ENCODE peak calls at places on chromosomes 5 and 9, in six cellular contexts. One of them, this sample, is unnamed.
A peak's percentile ranks its signal among the peaks of the same experiment; 100 is the strongest.

GRCh38 chr5:68187268-68188055 is 28.1 kb upstream of the PIK3R1 start:
- DNase-seq in H1: peak; percentile 81
- DNase-seq in mesendoderm: peak; percentile 58
- DNase-seq in H9: peak; percentile 73
- DNase-seq in neuronal stem cell: peak; percentile 23
- DNase-seq in IMR-90: peak; percentile 22
- DNase-seq in this sample: no peak

GRCh38 chr9:6656901-6657300 is 11.4 kb upstream of the GLDC start:
- DNase-seq in H1: no peak
- DNase-seq in mesendoderm: no peak
- DNase-seq in H9: no peak
- DNase-seq in neuronal stem cell: no peak
- DNase-seq in IMR-90: no peak
- DNase-seq in this sample: no peak

GRCh38 chr5:111447822-111448221 is 64.5 kb downstream of the STARD4 start:
- DNase-seq in H1: no peak
- DNase-seq in mesendoderm: peak; percentile 74
- DNase-seq in H9: no peak
- DNase-seq in neuronal stem cell: peak; percentile 6
- DNase-seq in IMR-90: no peak
- DNase-seq in this sample: peak; percentile 80

GRCh38 chr5:132099073-132099748 is 25.6 kb downstream of the CSF2 start:
- DNase-seq in H1: no peak
- DNase-seq in mesendoderm: no peak
- DNase-seq in H9: no peak
- DNase-seq in neuronal stem cell: no peak
- DNase-seq in IMR-90: no peak
- DNase-seq in this sample: no peak

GRCh38 chr9:70594546-70594945 is 180.1 kb upstream of the KLF9 start:
- DNase-seq in H1: no peak
- DNase-seq in mesendoderm: no peak
- DNase-seq in H9: no peak
- DNase-seq in neuronal stem cell: no peak
- DNase-seq in IMR-90: no peak
- DNase-seq in this sample: peak; percentile 21

GRCh38 chr5:78659714-78660113 is 11.1 kb upstream of the LHFPL2 start:
- DNase-seq in H1: no peak
- DNase-seq in mesendoderm: no peak
- DNase-seq in H9: no peak
- DNase-seq in neuronal stem cell: no peak
- DNase-seq in IMR-90: peak; percentile 91
- DNase-seq in this sample: peak; percentile 19

GRCh38 chr9:81565609-81566008 is 123.7 kb downstream of the TLE1 start:
- DNase-seq in H1: no peak
- DNase-seq in mesendoderm: no peak
- DNase-seq in H9: no peak
- DNase-seq in neuronal stem cell: no peak
- DNase-seq in IMR-90: no peak
- DNase-seq in this sample: no peak

GRCh38 chr5:102295534-102296228 is 403 bp downstream of the SLCO4C1 start:
- DNase-seq in H1: peak; percentile 69
- DNase-seq in mesendoderm: peak; percentile 27
- DNase-seq in H9: peak; percentile 60
- DNase-seq in neuronal stem cell: no peak
- DNase-seq in IMR-90: no peak
- DNase-seq in this sample: no peak

GRCh38 chr5:130978475-130978874 is 186.6 kb downstream of the HINT1 start:
- DNase-seq in H1: no peak
- DNase-seq in mesendoderm: no peak
- DNase-seq in H9: no peak
- DNase-seq in neuronal stem cell: no peak
- DNase-seq in IMR-90: no peak
- DNase-seq in this sample: peak; percentile 19

GRCh38 chr5:159536166-159536565 is 205.9 kb upstream of the IL12B start:
- DNase-seq in H1: no peak
- DNase-seq in mesendoderm: no peak
- DNase-seq in H9: no peak
- DNase-seq in neuronal stem cell: no peak
- DNase-seq in IMR-90: no peak
- DNase-seq in this sample: no peak

GRCh38 chr5:79886940-79887339 is 104.1 kb downstream of the MTX3 start:
- DNase-seq in H1: no peak
- DNase-seq in mesendoderm: no peak
- DNase-seq in H9: no peak
- DNase-seq in neuronal stem cell: no peak
- DNase-seq in IMR-90: no peak
- DNase-seq in this sample: no peak

GRCh38 chr9:136439550-136440408 is at the start of gene INPP5E:
- DNase-seq in H1: peak; percentile 98
- DNase-seq in mesendoderm: peak; percentile 74
- DNase-seq in H9: peak; percentile 86
- DNase-seq in neuronal stem cell: peak; percentile 81
- DNase-seq in IMR-90: peak; percentile 56
- DNase-seq in this sample: peak; percentile 54

GRCh38 chr5:130773813-130774212 is 391.2 kb downstream of the HINT1 start:
- DNase-seq in H1: no peak
- DNase-seq in mesendoderm: peak; percentile 82
- DNase-seq in H9: no peak
- DNase-seq in neuronal stem cell: no peak
- DNase-seq in IMR-90: no peak
- DNase-seq in this sample: peak; percentile 90

GRCh38 chr9:124696101-124696500 is 75.0 kb downstream of the NR6A1 start:
- DNase-seq in H1: no peak
- DNase-seq in mesendoderm: peak; percentile 49
- DNase-seq in H9: no peak
- DNase-seq in neuronal stem cell: no peak
- DNase-seq in IMR-90: peak; percentile 73
- DNase-seq in this sample: peak; percentile 82

GRCh38 chr9:135156525-135157510 is 69.3 kb downstream of the OLFM1 start:
- DNase-seq in H1: peak; percentile 89
- DNase-seq in mesendoderm: peak; percentile 93
- DNase-seq in H9: peak; percentile 92
- DNase-seq in neuronal stem cell: peak; percentile 90
- DNase-seq in IMR-90: peak; percentile 7
- DNase-seq in this sample: peak; percentile 28

GRCh38 chr9:73548201-73548600 is 396.5 kb downstream of the ANXA1 start:
- DNase-seq in H1: no peak
- DNase-seq in mesendoderm: no peak
- DNase-seq in H9: no peak
- DNase-seq in neuronal stem cell: no peak
- DNase-seq in IMR-90: no peak
- DNase-seq in this sample: no peak

GRCh38 chr9:135130266-135130976 is 43.0 kb downstream of the OLFM1 start:
- DNase-seq in H1: no peak
- DNase-seq in mesendoderm: peak; percentile 54
- DNase-seq in H9: no peak
- DNase-seq in neuronal stem cell: no peak
- DNase-seq in IMR-90: no peak
- DNase-seq in this sample: no peak

GRCh38 chr5:152170350-152170749 is 234.7 kb downstream of the NMUR2 start:
- DNase-seq in H1: no peak
- DNase-seq in mesendoderm: no peak
- DNase-seq in H9: no peak
- DNase-seq in neuronal stem cell: no peak
- DNase-seq in IMR-90: no peak
- DNase-seq in this sample: no peak

GRCh38 chr5:175557778-175558177 is 79.4 kb downstream of the SFXN1 start:
- DNase-seq in H1: no peak
- DNase-seq in mesendoderm: no peak
- DNase-seq in H9: peak; percentile 65
- DNase-seq in neuronal stem cell: no peak
- DNase-seq in IMR-90: no peak
- DNase-seq in this sample: no peak

GRCh38 chr5:141703133-141703561 is 21.1 kb upstream of the ARAP3 start:
- DNase-seq in H1: no peak
- DNase-seq in mesendoderm: no peak
- DNase-seq in H9: no peak
- DNase-seq in neuronal stem cell: no peak
- DNase-seq in IMR-90: no peak
- DNase-seq in this sample: no peak

GRCh38 chr9:15834541-15834940 is 281.7 kb downstream of the CCDC171 start:
- DNase-seq in H1: no peak
- DNase-seq in mesendoderm: no peak
- DNase-seq in H9: no peak
- DNase-seq in neuronal stem cell: no peak
- DNase-seq in IMR-90: peak; percentile 29
- DNase-seq in this sample: no peak

GRCh38 chr5:94785111-94785510 is 166.6 kb downstream of the SLF1 start:
- DNase-seq in H1: no peak
- DNase-seq in mesendoderm: peak; percentile 8
- DNase-seq in H9: no peak
- DNase-seq in neuronal stem cell: no peak
- DNase-seq in IMR-90: peak; percentile 1
- DNase-seq in this sample: no peak

GRCh38 chr5:111735829-111736228 is 21.2 kb downstream of the NREP start:
- DNase-seq in H1: no peak
- DNase-seq in mesendoderm: peak; percentile 83
- DNase-seq in H9: peak; percentile 58
- DNase-seq in neuronal stem cell: no peak
- DNase-seq in IMR-90: peak; percentile 98
- DNase-seq in this sample: peak; percentile 42

GRCh38 chr9:93517331-93517730 is 59.1 kb upstream of the PHF2 start:
- DNase-seq in H1: no peak
- DNase-seq in mesendoderm: no peak
- DNase-seq in H9: no peak
- DNase-seq in neuronal stem cell: no peak
- DNase-seq in IMR-90: peak; percentile 53
- DNase-seq in this sample: no peak

GRCh38 chr5:127564002-127564769 is 46.7 kb downstream of the PRRC1 start:
- DNase-seq in H1: no peak
- DNase-seq in mesendoderm: peak; percentile 82
- DNase-seq in H9: no peak
- DNase-seq in neuronal stem cell: peak; percentile 65
- DNase-seq in IMR-90: peak; percentile 53
- DNase-seq in this sample: peak; percentile 18

DNA sequence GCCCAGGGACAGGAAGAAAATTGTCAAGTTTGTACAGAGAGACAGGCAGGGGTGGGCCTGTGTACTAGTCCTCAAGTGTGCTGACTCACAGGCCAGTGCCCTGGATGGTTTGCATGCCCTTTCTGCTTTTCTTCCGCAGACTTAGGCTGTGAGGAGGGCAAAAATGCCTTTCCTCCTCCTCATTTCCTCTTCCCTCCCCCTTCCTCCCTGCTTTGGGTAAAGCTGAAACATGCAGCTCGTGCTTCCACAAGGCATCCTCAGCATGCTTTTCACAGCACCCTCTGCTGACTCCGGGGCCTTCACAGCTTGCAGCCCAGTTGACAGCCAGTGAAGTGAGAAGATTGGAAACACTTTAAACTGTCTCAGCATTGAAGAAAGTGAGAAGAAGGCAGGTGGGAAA is 138.6 kb downstream of the GRIA1 start:
- DNase-seq in H1: peak; percentile 50
- DNase-seq in mesendoderm: peak; percentile 98
- DNase-seq in H9: peak; percentile 75
- DNase-seq in neuronal stem cell: peak; percentile 31
- DNase-seq in IMR-90: peak; percentile 97
- DNase-seq in this sample: peak; percentile 69
- H2BK120ac ChIP-seq in H1: no peak overlapping the region
- H2BK120ac ChIP-seq in mesendoderm: peak overlapping the region; percentile 29
- H2BK120ac ChIP-seq in H9: no peak overlapping the region
- H2BK120ac ChIP-seq in neuronal stem cell: no peak overlapping the region
- H2BK120ac ChIP-seq in IMR-90: peak overlapping the region; percentile 95
- H2BK120ac ChIP-seq in this sample: no peak overlapping the region

DNA sequence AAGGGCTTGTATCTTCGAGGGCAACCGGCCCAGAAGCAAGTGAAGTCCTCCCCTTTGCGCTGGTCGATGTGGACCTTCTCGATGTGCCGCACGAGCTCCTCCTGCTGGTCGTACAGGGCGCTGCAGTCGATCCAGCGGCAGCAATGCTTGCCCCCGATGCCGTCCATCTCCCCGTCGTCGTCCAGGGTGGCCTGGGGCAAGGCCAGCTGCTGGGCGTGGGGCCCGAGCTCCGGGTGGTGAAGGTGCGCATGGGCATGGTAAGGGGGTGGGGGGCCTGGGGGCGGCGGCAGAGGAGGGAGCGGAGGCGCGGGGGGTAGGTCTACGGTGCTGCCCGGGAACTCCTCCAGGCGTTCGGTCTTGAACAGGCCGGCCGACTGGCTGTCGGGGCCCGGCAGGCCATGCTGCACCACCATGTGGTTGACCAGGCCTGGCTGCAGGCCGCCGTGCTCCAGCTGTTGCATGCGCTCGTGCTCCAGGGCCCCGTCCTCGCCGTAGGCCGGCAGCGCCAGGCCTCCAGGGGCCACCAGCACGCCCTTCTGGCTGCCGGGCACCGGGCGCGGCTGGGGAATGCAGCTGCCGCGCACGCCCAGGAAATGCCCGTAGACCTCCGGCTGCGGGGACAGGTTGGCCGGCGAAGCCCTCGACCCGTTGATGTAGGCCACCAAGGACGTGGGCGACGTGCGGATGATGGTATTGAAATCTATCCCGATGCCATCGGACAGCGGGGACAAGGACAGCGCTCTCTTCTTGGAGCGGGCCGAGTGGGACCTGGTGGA is 181.8 kb downstream of the GLIS3 start:
- DNase-seq in H1: peak; percentile 89
- DNase-seq in mesendoderm: peak; percentile 37
- DNase-seq in H9: peak; percentile 68
- DNase-seq in neuronal stem cell: no peak
- DNase-seq in IMR-90: no peak
- DNase-seq in this sample: peak; percentile 42
- H4K8ac ChIP-seq in H1: peak overlapping the region; percentile 59
- H4K8ac ChIP-seq in mesendoderm: no peak overlapping the region
- H4K8ac ChIP-seq in H9: no peak overlapping the region
- H4K8ac ChIP-seq in neuronal stem cell: no peak overlapping the region
- H4K8ac ChIP-seq in IMR-90: no peak overlapping the region
- H4K8ac ChIP-seq in this sample: no peak overlapping the region

GRCh38 chr9:123059472-123060220 is 26.2 kb downstream of the GPR21 start:
- DNase-seq in H1: no peak
- DNase-seq in mesendoderm: no peak
- DNase-seq in H9: no peak
- DNase-seq in neuronal stem cell: no peak
- DNase-seq in IMR-90: no peak
- DNase-seq in this sample: peak; percentile 23
- H2BK120ac ChIP-seq in H1: no peak overlapping the region
- H2BK120ac ChIP-seq in mesendoderm: no peak overlapping the region
- H2BK120ac ChIP-seq in H9: no peak overlapping the region
- H2BK120ac ChIP-seq in neuronal stem cell: no peak overlapping the region
- H2BK120ac ChIP-seq in IMR-90: peak overlapping the region; percentile 4
- H2BK120ac ChIP-seq in this sample: no peak overlapping the region

DNA sequence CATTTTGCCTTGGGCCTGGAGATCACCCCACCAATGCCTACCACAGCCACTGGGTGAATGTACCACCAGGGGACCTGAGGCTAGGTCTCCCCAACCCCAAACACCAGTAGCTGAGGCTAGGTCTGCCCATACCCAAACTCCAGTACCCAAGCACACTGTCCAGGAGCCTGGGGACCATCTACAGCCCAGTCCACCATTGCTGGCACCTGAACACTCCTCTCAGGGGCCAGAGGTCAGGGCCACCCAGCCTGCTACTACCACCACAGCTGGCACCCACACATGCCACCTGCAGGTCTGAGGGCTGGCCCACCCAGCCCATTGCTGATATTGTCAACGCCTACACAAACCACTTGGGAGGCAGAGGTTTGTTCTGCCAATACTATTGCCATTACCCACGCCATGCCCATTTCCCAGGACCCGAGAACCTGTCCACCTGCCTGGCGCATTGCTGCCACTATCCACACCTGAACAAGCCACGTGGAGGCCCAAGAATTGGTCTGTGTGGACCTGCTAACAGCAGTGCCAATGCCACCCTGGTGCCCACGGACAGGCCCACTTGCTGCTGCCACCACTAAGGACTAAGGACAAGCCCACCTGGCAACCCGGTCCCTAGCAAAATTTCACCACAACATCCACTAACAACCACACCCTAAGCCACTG is 59.2 kb downstream of the ZDHHC21 start:
- DNase-seq in H1: no peak
- DNase-seq in mesendoderm: no peak
- DNase-seq in H9: no peak
- DNase-seq in neuronal stem cell: no peak
- DNase-seq in IMR-90: no peak
- DNase-seq in this sample: no peak
- H4K8ac ChIP-seq in H1: no peak overlapping the region
- H4K8ac ChIP-seq in mesendoderm: no peak overlapping the region
- H4K8ac ChIP-seq in H9: no peak overlapping the region
- H4K8ac ChIP-seq in neuronal stem cell: no peak overlapping the region
- H4K8ac ChIP-seq in IMR-90: no peak overlapping the region
- H4K8ac ChIP-seq in this sample: no peak overlapping the region